ENCODE peak calls at places on chromosomes 7 and 10, in seven cellular contexts. One of them, this sample, is unnamed.

GRCh38 chr7:106611911-106612310 is 49.0 kb downstream of the CCDC71L start:
- DNase-seq in GM23248: peak
- DNase-seq in fibroblast of lung: no peak
- DNase-seq in IMR-90: no peak
- DNase-seq in K562: no peak
- DNase-seq in H9: no peak
- DNase-seq in astrocyte: no peak
- DNase-seq in this sample: no peak

GRCh38 chr7:128042027-128042426 is 10.8 kb upstream of the LRRC4 start:
- DNase-seq in K562: no peak
- DNase-seq in GM23248: no peak
- DNase-seq in fibroblast of lung: no peak
- DNase-seq in H9: no peak
- DNase-seq in IMR-90: no peak
- DNase-seq in astrocyte: no peak
- DNase-seq in this sample: no peak

GRCh38 chr10:2351566-2351965 is 614.2 kb upstream of the ADARB2 start:
- DNase-seq in fibroblast of lung: no peak
- DNase-seq in IMR-90: no peak
- DNase-seq in H9: no peak
- DNase-seq in K562: no peak
- DNase-seq in GM23248: no peak
- DNase-seq in astrocyte: no peak
- DNase-seq in this sample: no peak

GRCh38 chr10:14468022-14468421 is 137.3 kb upstream of the FRMD4A start:
- DNase-seq in GM23248: peak
- DNase-seq in K562: no peak
- DNase-seq in IMR-90: peak
- DNase-seq in H9: no peak
- DNase-seq in astrocyte: peak
- DNase-seq in fibroblast of lung: peak
- DNase-seq in this sample: no peak

GRCh38 chr10:62063795-62064472 is 162.4 kb downstream of the ARID5B start:
- DNase-seq in fibroblast of lung: peak
- DNase-seq in H9: no peak
- DNase-seq in GM23248: peak
- DNase-seq in astrocyte: no peak
- DNase-seq in IMR-90: peak
- DNase-seq in K562: peak
- DNase-seq in this sample: no peak

GRCh38 chr10:19730071-19730470 is 86.2 kb upstream of the PLXDC2 start:
- DNase-seq in K562: no peak
- DNase-seq in fibroblast of lung: peak
- DNase-seq in astrocyte: peak
- DNase-seq in H9: no peak
- DNase-seq in IMR-90: peak
- DNase-seq in GM23248: peak
- DNase-seq in this sample: no peak

GRCh38 chr10:28285816-28286215 is 17.0 kb downstream of the MPP7 start:
- DNase-seq in GM23248: no peak
- DNase-seq in IMR-90: no peak
- DNase-seq in fibroblast of lung: no peak
- DNase-seq in H9: no peak
- DNase-seq in K562: no peak
- DNase-seq in astrocyte: no peak
- DNase-seq in this sample: no peak

GRCh38 chr7:141220263-141220662 is 146.4 kb downstream of the TMEM178B start:
- DNase-seq in fibroblast of lung: peak
- DNase-seq in IMR-90: no peak
- DNase-seq in GM23248: no peak
- DNase-seq in H9: no peak
- DNase-seq in K562: peak
- DNase-seq in astrocyte: no peak
- DNase-seq in this sample: no peak

GRCh38 chr7:7321681-7322080 is 139.3 kb downstream of the C1GALT1 start:
- DNase-seq in astrocyte: no peak
- DNase-seq in fibroblast of lung: no peak
- DNase-seq in K562: no peak
- DNase-seq in H9: no peak
- DNase-seq in IMR-90: no peak
- DNase-seq in GM23248: no peak
- DNase-seq in this sample: no peak

GRCh38 chr7:108290344-108291134 is 160.4 kb upstream of the LAMB4 start:
- DNase-seq in astrocyte: no peak
- DNase-seq in IMR-90: no peak
- DNase-seq in fibroblast of lung: peak
- DNase-seq in K562: no peak
- DNase-seq in H9: no peak
- DNase-seq in GM23248: no peak
- DNase-seq in this sample: no peak

GRCh38 chr7:35012155-35012554 is 25.1 kb downstream of the DPY19L1 start:
- DNase-seq in fibroblast of lung: no peak
- DNase-seq in K562: no peak
- DNase-seq in astrocyte: no peak
- DNase-seq in H9: no peak
- DNase-seq in GM23248: no peak
- DNase-seq in IMR-90: no peak
- DNase-seq in this sample: no peak

GRCh38 chr10:5492322-5492855 is 7.0 kb downstream of the CALML5 start:
- DNase-seq in astrocyte: no peak
- DNase-seq in fibroblast of lung: no peak
- DNase-seq in GM23248: no peak
- DNase-seq in IMR-90: no peak
- DNase-seq in K562: no peak
- DNase-seq in H9: no peak
- DNase-seq in this sample: no peak

GRCh38 chr7:150988230-150989226 is 2.3 kb upstream of the NOS3 start:
- DNase-seq in astrocyte: no peak
- DNase-seq in fibroblast of lung: no peak
- DNase-seq in IMR-90: no peak
- DNase-seq in K562: peak
- DNase-seq in GM23248: peak
- DNase-seq in H9: peak
- DNase-seq in this sample: no peak

GRCh38 chr7:93147358-93147757 is 827 bp downstream of the SAMD9L start:
- DNase-seq in K562: peak
- DNase-seq in GM23248: peak
- DNase-seq in H9: no peak
- DNase-seq in astrocyte: peak
- DNase-seq in IMR-90: peak
- DNase-seq in fibroblast of lung: peak
- DNase-seq in this sample: no peak

GRCh38 chr7:143900230-143900766 is 1.7 kb downstream of the TCAF1 start:
- DNase-seq in GM23248: peak
- DNase-seq in astrocyte: peak
- DNase-seq in K562: no peak
- DNase-seq in H9: no peak
- DNase-seq in IMR-90: peak
- DNase-seq in fibroblast of lung: peak
- DNase-seq in this sample: no peak

GRCh38 chr7:17071866-17072265 is 190.1 kb upstream of the AGR3 start:
- DNase-seq in GM23248: no peak
- DNase-seq in IMR-90: peak
- DNase-seq in H9: no peak
- DNase-seq in K562: no peak
- DNase-seq in astrocyte: no peak
- DNase-seq in fibroblast of lung: no peak
- DNase-seq in this sample: no peak

GRCh38 chr10:132446661-132447445 is 49.9 kb downstream of the PWWP2B start:
- DNase-seq in astrocyte: no peak
- DNase-seq in fibroblast of lung: peak
- DNase-seq in K562: peak
- DNase-seq in H9: no peak
- DNase-seq in GM23248: peak
- DNase-seq in IMR-90: peak
- DNase-seq in this sample: peak

GRCh38 chr7:134364619-134365037 is 47.9 kb upstream of the SLC35B4 start:
- DNase-seq in astrocyte: peak
- DNase-seq in GM23248: peak
- DNase-seq in fibroblast of lung: peak
- DNase-seq in H9: no peak
- DNase-seq in IMR-90: peak
- DNase-seq in K562: no peak
- DNase-seq in this sample: peak

GRCh38 chr7:142754681-142755575 is 5.7 kb downstream of the PRSS1 start:
- DNase-seq in fibroblast of lung: no peak
- DNase-seq in astrocyte: peak
- DNase-seq in H9: no peak
- DNase-seq in GM23248: no peak
- DNase-seq in IMR-90: no peak
- DNase-seq in K562: no peak
- DNase-seq in this sample: no peak

GRCh38 chr10:74040200-74041126 is 42.5 kb downstream of the VCL start:
- DNase-seq in fibroblast of lung: no peak
- DNase-seq in K562: no peak
- DNase-seq in astrocyte: no peak
- DNase-seq in H9: no peak
- DNase-seq in GM23248: no peak
- DNase-seq in IMR-90: no peak
- DNase-seq in this sample: no peak

GRCh38 chr7:43954524-43955228 is 28.4 kb downstream of the UBE2D4 start:
- DNase-seq in fibroblast of lung: peak
- DNase-seq in H9: peak
- DNase-seq in K562: peak
- DNase-seq in IMR-90: peak
- DNase-seq in astrocyte: peak
- DNase-seq in GM23248: peak
- DNase-seq in this sample: no peak

GRCh38 chr10:59360605-59361515 is 1.5 kb downstream of the FAM13C start:
- DNase-seq in IMR-90: no peak
- DNase-seq in GM23248: no peak
- DNase-seq in K562: no peak
- DNase-seq in astrocyte: peak
- DNase-seq in H9: no peak
- DNase-seq in fibroblast of lung: no peak
- DNase-seq in this sample: no peak

GRCh38 chr10:59361659-59362183 is 628 bp downstream of the FAM13C start:
- DNase-seq in K562: no peak
- DNase-seq in GM23248: peak
- DNase-seq in IMR-90: peak
- DNase-seq in H9: no peak
- DNase-seq in fibroblast of lung: no peak
- DNase-seq in astrocyte: peak
- DNase-seq in this sample: no peak

GRCh38 chr10:59363446-59363958 is 1.2 kb upstream of the FAM13C start:
- DNase-seq in IMR-90: no peak
- DNase-seq in fibroblast of lung: no peak
- DNase-seq in GM23248: no peak
- DNase-seq in astrocyte: no peak
- DNase-seq in K562: no peak
- DNase-seq in H9: no peak
- DNase-seq in this sample: no peak

GRCh38 chr10:59362991-59363390 is 642 bp upstream of the FAM13C start:
- DNase-seq in fibroblast of lung: peak
- DNase-seq in astrocyte: peak
- DNase-seq in GM23248: peak
- DNase-seq in H9: peak
- DNase-seq in IMR-90: peak
- DNase-seq in K562: no peak
- DNase-seq in this sample: no peak

GRCh38 chr10:59362184-59362966 is at the start of gene FAM13C:
- DNase-seq in K562: no peak
- DNase-seq in GM23248: peak
- DNase-seq in astrocyte: peak
- DNase-seq in IMR-90: peak
- DNase-seq in fibroblast of lung: peak
- DNase-seq in H9: peak
- DNase-seq in this sample: no peak
- H3K9ac ChIP-seq in K562: no peak
- H3K9ac ChIP-seq in GM23248: peak
- H3K9ac ChIP-seq in astrocyte: peak
- H3K9ac ChIP-seq in IMR-90: peak
- H3K9ac ChIP-seq in fibroblast of lung: peak
- H3K9ac ChIP-seq in H9: peak
- H3K9ac ChIP-seq in this sample: peak

DNA sequence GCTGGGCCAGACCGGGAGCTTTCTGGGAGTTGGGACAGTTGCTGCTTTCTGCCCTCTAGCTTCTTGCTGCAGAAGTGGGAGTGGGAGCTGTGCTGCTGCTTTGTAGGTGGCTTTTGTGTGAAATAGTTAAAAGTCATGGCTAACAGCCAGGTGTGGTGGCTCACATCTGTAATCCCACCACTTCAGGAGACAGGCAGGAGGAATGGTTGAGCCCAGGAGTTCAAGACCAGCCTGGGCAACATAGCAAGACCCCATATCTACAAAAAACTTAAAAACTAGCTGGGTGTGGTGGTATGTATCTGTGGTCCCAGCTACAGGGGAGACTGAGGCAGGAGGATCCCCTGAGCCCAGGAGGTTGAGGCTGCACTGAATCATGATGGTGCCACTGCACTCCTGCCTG is 13.7 kb downstream of the TACR2 start:
- DNase-seq in fibroblast of lung: no peak
- DNase-seq in H9: no peak
- DNase-seq in K562: no peak
- DNase-seq in astrocyte: no peak
- DNase-seq in GM23248: no peak
- DNase-seq in IMR-90: no peak
- DNase-seq in this sample: no peak
- H3K4me2 ChIP-seq in fibroblast of lung: no peak
- H3K4me2 ChIP-seq in H9: no peak
- H3K4me2 ChIP-seq in K562: no peak
- H3K4me2 ChIP-seq in astrocyte: no peak
- H3K4me2 ChIP-seq in GM23248: peak
- H3K4me2 ChIP-seq in IMR-90: no peak
- H3K4me2 ChIP-seq in this sample: no peak

GRCh38 chr10:51705774-51706173 is 6.4 kb upstream of the CSTF2T start:
- DNase-seq in H9: no peak
- DNase-seq in fibroblast of lung: peak
- DNase-seq in IMR-90: no peak
- DNase-seq in K562: no peak
- DNase-seq in astrocyte: no peak
- DNase-seq in GM23248: peak
- DNase-seq in this sample: no peak
- H3K27ac ChIP-seq in H9: no peak
- H3K27ac ChIP-seq in fibroblast of lung: no peak
- H3K27ac ChIP-seq in IMR-90: no peak
- H3K27ac ChIP-seq in K562: no peak
- H3K27ac ChIP-seq in astrocyte: no peak
- H3K27ac ChIP-seq in GM23248: no peak
- H3K27ac ChIP-seq in this sample: no peak

GRCh38 chr7:80881361-80881760 is 37.5 kb downstream of the SEMA3C start:
- DNase-seq in astrocyte: no peak
- DNase-seq in K562: no peak
- DNase-seq in H9: no peak
- DNase-seq in fibroblast of lung: no peak
- DNase-seq in GM23248: no peak
- DNase-seq in IMR-90: no peak
- DNase-seq in this sample: no peak

GRCh38 chr7:80883188-80884025 is 35.4 kb downstream of the SEMA3C start:
- DNase-seq in astrocyte: peak
- DNase-seq in GM23248: peak
- DNase-seq in H9: no peak
- DNase-seq in fibroblast of lung: peak
- DNase-seq in K562: no peak
- DNase-seq in IMR-90: peak
- DNase-seq in this sample: peak

GRCh38 chr7:80885774-80886173 is 33.1 kb downstream of the SEMA3C start:
- DNase-seq in H9: no peak
- DNase-seq in fibroblast of lung: no peak
- DNase-seq in astrocyte: no peak
- DNase-seq in K562: no peak
- DNase-seq in GM23248: no peak
- DNase-seq in IMR-90: no peak
- DNase-seq in this sample: no peak

GRCh38 chr7:80882213-80882801 is 36.5 kb downstream of the SEMA3C start:
- DNase-seq in IMR-90: no peak
- DNase-seq in GM23248: peak
- DNase-seq in astrocyte: peak
- DNase-seq in K562: no peak
- DNase-seq in H9: no peak
- DNase-seq in fibroblast of lung: no peak
- DNase-seq in this sample: no peak

GRCh38 chr7:80884511-80885195 is 34.2 kb downstream of the SEMA3C start:
- DNase-seq in H9: no peak
- DNase-seq in GM23248: peak
- DNase-seq in IMR-90: peak
- DNase-seq in K562: no peak
- DNase-seq in astrocyte: no peak
- DNase-seq in fibroblast of lung: no peak
- DNase-seq in this sample: no peak
- H3K9ac ChIP-seq in H9: no peak
- H3K9ac ChIP-seq in GM23248: peak
- H3K9ac ChIP-seq in IMR-90: no peak
- H3K9ac ChIP-seq in K562: no peak
- H3K9ac ChIP-seq in astrocyte: peak
- H3K9ac ChIP-seq in fibroblast of lung: no peak
- H3K9ac ChIP-seq in this sample: peak